ENCODE peak calls at places on chromosomes 5 and 9, in five cellular contexts. One of them, this sample, is unnamed.

GRCh38 chr5:151820903-151821302 is 49.1 kb downstream of the G3BP1 start:
- DNase-seq in heart left ventricle: no peak
- DNase-seq in GM23338: no peak
- DNase-seq in pancreas: no peak
- DNase-seq in neuronal stem cell: no peak
- DNase-seq in this sample: peak; percentile 20

GRCh38 chr9:129258124-129258822 is 80.2 kb upstream of the IER5L start:
- DNase-seq in heart left ventricle: peak; percentile 93
- DNase-seq in GM23338: peak; percentile 99
- DNase-seq in pancreas: peak; percentile 90
- DNase-seq in neuronal stem cell: peak; percentile 94
- DNase-seq in this sample: peak; percentile 71

GRCh38 chr9:37390759-37391158 is 31.7 kb upstream of the GRHPR start:
- DNase-seq in heart left ventricle: no peak
- DNase-seq in GM23338: peak; percentile 90
- DNase-seq in pancreas: no peak
- DNase-seq in neuronal stem cell: no peak
- DNase-seq in this sample: peak; percentile 78

GRCh38 chr9:132160802-132161742 is 786 bp upstream of the NTNG2 start:
- DNase-seq in heart left ventricle: peak; percentile 27
- DNase-seq in GM23338: peak; percentile 82
- DNase-seq in pancreas: no peak
- DNase-seq in neuronal stem cell: peak; percentile 35
- DNase-seq in this sample: peak; percentile 24

GRCh38 chr9:83219154-83219923 is 156.4 kb upstream of the RASEF start:
- DNase-seq in heart left ventricle: peak; percentile 84
- DNase-seq in GM23338: peak; percentile 96
- DNase-seq in pancreas: peak; percentile 92
- DNase-seq in neuronal stem cell: peak; percentile 74
- DNase-seq in this sample: peak; percentile 76

GRCh38 chr9:76223749-76224340 is 170.4 kb downstream of the RFK start:
- DNase-seq in heart left ventricle: no peak
- DNase-seq in GM23338: no peak
- DNase-seq in pancreas: no peak
- DNase-seq in neuronal stem cell: no peak
- DNase-seq in this sample: no peak

GRCh38 chr5:146052780-146053179 is 52.6 kb downstream of the PLAC8L1 start:
- DNase-seq in heart left ventricle: no peak
- DNase-seq in GM23338: peak; percentile 72
- DNase-seq in pancreas: no peak
- DNase-seq in neuronal stem cell: no peak
- DNase-seq in this sample: no peak

GRCh38 chr5:123125172-123125508 is 36.1 kb downstream of the PRDM6 start:
- DNase-seq in heart left ventricle: no peak
- DNase-seq in GM23338: no peak
- DNase-seq in pancreas: no peak
- DNase-seq in neuronal stem cell: no peak
- DNase-seq in this sample: no peak

GRCh38 chr9:28389411-28389810 is 816.1 kb upstream of the C9orf72 start:
- DNase-seq in heart left ventricle: no peak
- DNase-seq in GM23338: peak; percentile 38
- DNase-seq in pancreas: no peak
- DNase-seq in neuronal stem cell: no peak
- DNase-seq in this sample: no peak

GRCh38 chr5:77210091-77211012 is at the start of gene PDE8B:
- DNase-seq in heart left ventricle: no peak
- DNase-seq in GM23338: peak; percentile 51
- DNase-seq in pancreas: peak; percentile 70
- DNase-seq in neuronal stem cell: no peak
- DNase-seq in this sample: no peak

GRCh38 chr9:116271991-116272390 is 118.4 kb downstream of the PAPPA start:
- DNase-seq in heart left ventricle: no peak
- DNase-seq in GM23338: peak; percentile 94
- DNase-seq in pancreas: no peak
- DNase-seq in neuronal stem cell: peak; percentile 30
- DNase-seq in this sample: no peak

GRCh38 chr5:87243161-87243877 is 24.4 kb upstream of the RASA1 start:
- DNase-seq in heart left ventricle: no peak
- DNase-seq in GM23338: no peak
- DNase-seq in pancreas: no peak
- DNase-seq in neuronal stem cell: no peak
- DNase-seq in this sample: no peak

GRCh38 chr9:15642369-15642962 is 89.6 kb downstream of the CCDC171 start:
- DNase-seq in heart left ventricle: no peak
- DNase-seq in GM23338: peak; percentile 62
- DNase-seq in pancreas: no peak
- DNase-seq in neuronal stem cell: no peak
- DNase-seq in this sample: peak; percentile 32

GRCh38 chr9:134189167-134189474 is 24.8 kb upstream of the RNU6ATAC start:
- DNase-seq in heart left ventricle: no peak
- DNase-seq in GM23338: no peak
- DNase-seq in pancreas: peak; percentile 48
- DNase-seq in neuronal stem cell: no peak
- DNase-seq in this sample: no peak

GRCh38 chr9:92970467-92970923 is 23.2 kb downstream of the FGD3 start:
- DNase-seq in heart left ventricle: no peak
- DNase-seq in GM23338: peak; percentile 95
- DNase-seq in pancreas: no peak
- DNase-seq in neuronal stem cell: peak; percentile 90
- DNase-seq in this sample: no peak

GRCh38 chr5:64952961-64953360 is 184.2 kb downstream of the CWC27 start:
- DNase-seq in heart left ventricle: no peak
- DNase-seq in GM23338: no peak
- DNase-seq in pancreas: no peak
- DNase-seq in neuronal stem cell: no peak
- DNase-seq in this sample: no peak

GRCh38 chr5:123371575-123372179 is 51.5 kb downstream of the CEP120 start:
- DNase-seq in heart left ventricle: peak; percentile 15
- DNase-seq in GM23338: peak; percentile 78
- DNase-seq in pancreas: peak; percentile 79
- DNase-seq in neuronal stem cell: peak; percentile 46
- DNase-seq in this sample: peak; percentile 24

GRCh38 chr9:69391946-69392345 is 66.9 kb downstream of the ENTREP1 start:
- DNase-seq in heart left ventricle: peak; percentile 70
- DNase-seq in GM23338: no peak
- DNase-seq in pancreas: no peak
- DNase-seq in neuronal stem cell: no peak
- DNase-seq in this sample: no peak

GRCh38 chr9:93085676-93086075 is 10.3 kb upstream of the CARD19 start:
- DNase-seq in heart left ventricle: no peak
- DNase-seq in GM23338: no peak
- DNase-seq in pancreas: peak; percentile 24
- DNase-seq in neuronal stem cell: no peak
- DNase-seq in this sample: no peak

GRCh38 chr5:97078958-97079357 is 63.5 kb downstream of the LIX1 start:
- DNase-seq in heart left ventricle: no peak
- DNase-seq in GM23338: no peak
- DNase-seq in pancreas: no peak
- DNase-seq in neuronal stem cell: no peak
- DNase-seq in this sample: no peak

GRCh38 chr5:125470503-125470902 is 724.1 kb upstream of the ZNF608 start:
- DNase-seq in heart left ventricle: no peak
- DNase-seq in GM23338: no peak
- DNase-seq in pancreas: no peak
- DNase-seq in neuronal stem cell: no peak
- DNase-seq in this sample: no peak

GRCh38 chr5:96687812-96688453 is 25.8 kb downstream of the CAST start:
- DNase-seq in heart left ventricle: no peak
- DNase-seq in GM23338: peak; percentile 56
- DNase-seq in pancreas: no peak
- DNase-seq in neuronal stem cell: no peak
- DNase-seq in this sample: peak; percentile 66

GRCh38 chr5:135033026-135033861 is 784 bp downstream of the PITX1 start:
- DNase-seq in heart left ventricle: no peak
- DNase-seq in GM23338: peak; percentile 81
- DNase-seq in pancreas: peak; percentile 69
- DNase-seq in neuronal stem cell: peak; percentile 56
- DNase-seq in this sample: peak; percentile 60

GRCh38 chr9:26264709-26265601 is 586.7 kb upstream of the TUSC1 start:
- DNase-seq in heart left ventricle: no peak
- DNase-seq in GM23338: no peak
- DNase-seq in pancreas: no peak
- DNase-seq in neuronal stem cell: no peak
- DNase-seq in this sample: no peak

GRCh38 chr9:118891213-118891612 is 478.0 kb downstream of the BRINP1 start:
- DNase-seq in heart left ventricle: no peak
- DNase-seq in GM23338: peak; percentile 13
- DNase-seq in pancreas: no peak
- DNase-seq in neuronal stem cell: no peak
- DNase-seq in this sample: no peak

GRCh38 chr9:133979124-133979920 is 12.8 kb downstream of the VAV2 start:
- DNase-seq in heart left ventricle: peak; percentile 59
- DNase-seq in GM23338: peak; percentile 5
- DNase-seq in pancreas: peak; percentile 74
- DNase-seq in neuronal stem cell: no peak
- DNase-seq in this sample: no peak

GRCh38 chr9:127862075-127863011 is 7.9 kb upstream of the ENG start:
- DNase-seq in heart left ventricle: peak; percentile 95
- DNase-seq in GM23338: no peak
- DNase-seq in pancreas: no peak
- DNase-seq in neuronal stem cell: no peak
- DNase-seq in this sample: peak; percentile 53

GRCh38 chr9:134698587-134699342 is 57.2 kb downstream of the COL5A1 start:
- DNase-seq in heart left ventricle: peak; percentile 64
- DNase-seq in GM23338: peak; percentile 90
- DNase-seq in pancreas: peak; percentile 86
- DNase-seq in neuronal stem cell: peak; percentile 84
- DNase-seq in this sample: peak; percentile 30

GRCh38 chr5:39675676-39676075 is 250.9 kb upstream of the DAB2 start:
- DNase-seq in heart left ventricle: no peak
- DNase-seq in GM23338: no peak
- DNase-seq in pancreas: no peak
- DNase-seq in neuronal stem cell: no peak
- DNase-seq in this sample: no peak

GRCh38 chr9:113511856-113512761 is 48.6 kb downstream of the RGS3 start:
- DNase-seq in heart left ventricle: no peak
- DNase-seq in GM23338: no peak
- DNase-seq in pancreas: peak; percentile 45
- DNase-seq in neuronal stem cell: no peak
- DNase-seq in this sample: peak; percentile 47

GRCh38 chr5:101717729-101718128 is 578.4 kb downstream of the SLCO4C1 start:
- DNase-seq in heart left ventricle: no peak
- DNase-seq in GM23338: no peak
- DNase-seq in pancreas: no peak
- DNase-seq in neuronal stem cell: no peak
- DNase-seq in this sample: no peak

DNA sequence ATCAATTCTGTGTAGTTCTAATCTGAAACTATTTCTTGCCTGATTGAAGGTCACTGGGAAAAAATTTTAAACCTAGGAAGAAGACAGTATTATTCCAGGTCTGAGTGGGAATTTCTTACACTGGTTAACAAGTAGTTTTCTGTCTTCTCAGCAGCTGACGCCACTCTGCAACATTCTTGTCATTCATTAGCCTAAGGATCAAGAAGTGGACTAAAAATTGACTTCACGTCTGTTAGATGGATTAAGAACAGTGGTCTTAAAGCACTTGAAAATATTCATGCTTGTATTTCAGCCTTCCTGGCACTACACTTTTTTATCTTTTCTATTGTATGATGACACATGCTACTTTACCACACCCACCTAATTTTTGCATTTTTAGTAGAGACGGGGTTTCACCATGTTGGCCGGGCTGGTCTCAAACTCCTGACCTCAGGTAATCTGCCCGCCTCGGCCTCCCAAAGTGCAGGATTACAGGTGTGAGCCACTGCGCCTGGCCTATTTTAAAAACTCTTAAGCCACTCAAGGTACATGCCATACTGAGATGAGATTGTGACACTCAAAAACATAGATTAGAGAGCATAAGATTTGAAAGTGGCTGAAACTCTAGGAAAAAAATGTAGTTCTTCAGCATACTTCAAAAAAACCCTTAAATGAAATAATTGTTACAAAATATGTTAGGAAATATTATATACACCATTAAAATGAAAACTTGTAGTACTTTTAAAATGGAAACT is 8.4 kb downstream of the MATR3 start:
- DNase-seq in heart left ventricle: no peak
- DNase-seq in GM23338: no peak
- DNase-seq in pancreas: no peak
- DNase-seq in neuronal stem cell: no peak
- DNase-seq in this sample: no peak
- H3K4me1 ChIP-seq in heart left ventricle: peaks cover 95% of the 10 kb centered on the region
- H3K4me1 ChIP-seq in GM23338: peaks cover 74% of the 10 kb centered on the region
- H3K4me1 ChIP-seq in pancreas: peaks cover 62% of the 10 kb centered on the region
- H3K4me1 ChIP-seq in neuronal stem cell: peaks cover 3% of the 10 kb centered on the region
- H3K4me1 ChIP-seq in this sample: peaks cover 25% of the 10 kb centered on the region

GRCh38 chr9:20701058-20701457 is 17.0 kb downstream of the FOCAD start:
- DNase-seq in heart left ventricle: no peak
- DNase-seq in GM23338: no peak
- DNase-seq in pancreas: no peak
- DNase-seq in neuronal stem cell: no peak
- DNase-seq in this sample: no peak
- H3K27ac ChIP-seq in heart left ventricle: peak overlapping the region; percentile 18
- H3K27ac ChIP-seq in GM23338: no peak overlapping the region
- H3K27ac ChIP-seq in pancreas: no peak overlapping the region
- H3K27ac ChIP-seq in neuronal stem cell: no peak overlapping the region
- H3K27ac ChIP-seq in this sample: no peak overlapping the region

DNA sequence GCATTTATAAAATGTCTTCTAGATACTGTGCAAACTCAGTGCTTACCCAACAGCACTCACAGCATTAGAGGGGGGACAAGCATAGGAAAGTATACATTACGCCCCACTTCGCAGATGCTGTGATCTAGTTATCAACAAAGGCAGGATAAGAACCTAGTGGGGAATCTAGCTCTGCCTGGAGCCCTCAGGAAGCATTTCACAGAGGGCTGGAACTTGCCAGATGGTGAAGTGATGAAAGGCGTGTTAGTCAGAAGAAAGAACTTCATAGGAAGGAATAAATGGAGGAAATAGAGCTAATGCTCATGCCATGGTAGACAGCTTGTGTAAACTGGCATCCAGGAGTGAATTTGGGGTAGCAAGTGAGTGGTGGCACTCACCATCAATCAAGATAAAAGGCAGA is 25.8 kb downstream of the DIRAS2 start:
- DNase-seq in heart left ventricle: no peak
- DNase-seq in GM23338: no peak
- DNase-seq in pancreas: no peak
- DNase-seq in neuronal stem cell: no peak
- DNase-seq in this sample: no peak
- H3K4me1 ChIP-seq in heart left ventricle: no peaks in the 10 kb centered on the region
- H3K4me1 ChIP-seq in GM23338: no peaks in the 10 kb centered on the region
- H3K4me1 ChIP-seq in pancreas: no peaks in the 10 kb centered on the region
- H3K4me1 ChIP-seq in neuronal stem cell: no peaks in the 10 kb centered on the region
- H3K4me1 ChIP-seq in this sample: no peaks in the 10 kb centered on the region

GRCh38 chr9:88971131-88971960 is 19.9 kb upstream of the S1PR3 start:
- DNase-seq in heart left ventricle: no peak
- DNase-seq in GM23338: peak; percentile 18
- DNase-seq in pancreas: no peak
- DNase-seq in neuronal stem cell: peak; percentile 52
- DNase-seq in this sample: no peak
- H3K27ac ChIP-seq in heart left ventricle: no peak overlapping the region
- H3K27ac ChIP-seq in GM23338: no peak overlapping the region
- H3K27ac ChIP-seq in pancreas: no peak overlapping the region
- H3K27ac ChIP-seq in neuronal stem cell: no peak overlapping the region
- H3K27ac ChIP-seq in this sample: no peak overlapping the region

DNA sequence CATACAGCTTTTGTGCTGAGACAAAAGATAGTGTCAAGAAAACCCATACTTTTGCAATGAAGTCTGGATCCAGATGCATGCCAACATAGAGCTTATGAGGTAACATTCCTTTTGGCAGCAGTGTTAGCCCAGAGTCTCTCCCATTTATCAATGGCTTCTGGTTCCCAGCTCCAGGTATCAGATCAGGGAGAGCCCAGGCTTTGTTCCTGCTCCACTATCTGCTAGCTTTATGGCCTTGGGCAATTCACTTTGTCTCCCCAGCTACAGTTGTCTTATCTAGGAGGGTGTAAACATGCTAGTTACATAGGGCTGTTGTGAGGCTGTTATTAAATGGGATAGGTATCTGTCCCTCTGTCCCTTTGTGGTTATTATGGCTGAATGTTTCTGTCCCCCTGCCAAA is 55.7 kb downstream of the CCDC192 start:
- DNase-seq in heart left ventricle: no peak
- DNase-seq in GM23338: no peak
- DNase-seq in pancreas: no peak
- DNase-seq in neuronal stem cell: no peak
- DNase-seq in this sample: peak; percentile 95
- H3K4me1 ChIP-seq in heart left ventricle: peaks cover 9% of the 10 kb centered on the region
- H3K4me1 ChIP-seq in GM23338: peaks cover 4% of the 10 kb centered on the region
- H3K4me1 ChIP-seq in pancreas: peaks cover 18% of the 10 kb centered on the region
- H3K4me1 ChIP-seq in neuronal stem cell: peaks cover 7% of the 10 kb centered on the region
- H3K4me1 ChIP-seq in this sample: no peaks in the 10 kb centered on the region